ENCODE peak calls at places on chromosome 2, in four cellular contexts. Q is stomach, N is prostate gland, M is heart right ventricle. C is an unnamed sample. For H3K4me1, the result is how much of the 10 kb centered on the place peaks cover.

GRCh38 chr2:105590780-105591660 is 153.7 kb upstream of the NCK2 start:
- DNase-seq in Q (no peak), N (no peak), M (no peak), C (no peak)

GRCh38 chr2:66439291-66440010 is 4.5 kb downstream of the MEIS1 start:
- DNase-seq in Q (no peak), N (no peak), M (peak), C (no peak)

GRCh38 chr2:10504370-10504993 is 56.4 kb upstream of the ODC1 start:
- DNase-seq in Q (peak), N (no peak), M (no peak), C (no peak)

GRCh38 chr2:133362061-133362476 is 206.2 kb downstream of the NCKAP5 start:
- DNase-seq in Q (no peak), N (no peak), M (no peak), C (no peak)

GRCh38 chr2:171602352-171602751 is 80.1 kb downstream of the CYBRD1 start:
- DNase-seq in Q (no peak), N (no peak), M (no peak), C (no peak)

GRCh38 chr2:46487667-46488333 is 8.4 kb downstream of the TMEM247 start:
- DNase-seq in Q (no peak), N (no peak), M (peak), C (no peak)

GRCh38 chr2:64402876-64403275 is 51.1 kb upstream of the LGALSL start:
- DNase-seq in Q (no peak), N (no peak), M (no peak), C (no peak)

GRCh38 chr2:94869131-94869530 is 2.1 kb upstream of the TEKT4 start:
- DNase-seq in Q (no peak), N (no peak), M (no peak), C (peak)

GRCh38 chr2:25041307-25041927 is 459 bp upstream of the EFR3B start:
- DNase-seq in Q (peak), N (peak), M (peak), C (peak)

GRCh38 chr2:120315367-120316033 is 30.4 kb upstream of the INHBB start:
- DNase-seq in Q (no peak), N (no peak), M (no peak), C (no peak)

GRCh38 chr2:9004338-9005204 is 1.1 kb upstream of the MBOAT2 start:
- DNase-seq in Q (no peak), N (no peak), M (no peak), C (no peak)

GRCh38 chr2:67564076-67564475 is 166.9 kb downstream of the ETAA1 start:
- DNase-seq in Q (no peak), N (no peak), M (no peak), C (no peak)

GRCh38 chr2:181615086-181615635 is 41.7 kb downstream of the CERKL start:
- DNase-seq in Q (no peak), N (no peak), M (no peak), C (no peak)

GRCh38 chr2:174522553-174522952 is 35.7 kb upstream of the GPR155 start:
- DNase-seq in Q (no peak), N (no peak), M (no peak), C (no peak)

GRCh38 chr2:165839610-165840009 is 45.6 kb upstream of the GALNT3 start:
- DNase-seq in Q (no peak), N (no peak), M (no peak), C (no peak)

GRCh38 chr2:191846787-191847620 is at the start of gene CAVIN2:
- DNase-seq in Q (peak), N (peak), M (peak), C (peak)

GRCh38 chr2:235908826-235909225 is 259.4 kb downstream of the GBX2 start:
- DNase-seq in Q (no peak), N (no peak), M (no peak), C (no peak)

GRCh38 chr2:43467889-43468288 is 127.9 kb downstream of the THADA start:
- DNase-seq in Q (no peak), N (no peak), M (no peak), C (no peak)

GRCh38 chr2:176093145-176093888 is 796 bp downstream of the HOXD13 start:
- DNase-seq in Q (peak), N (no peak), M (no peak), C (no peak)

GRCh38 chr2:102940684-102941083 is 178.9 kb downstream of the TMEM182 start:
- DNase-seq in Q (no peak), N (peak), M (no peak), C (no peak)

GRCh38 chr2:181077128-181077709 is 96.8 kb downstream of the UBE2E3 start:
- DNase-seq in Q (no peak), N (no peak), M (no peak), C (no peak)

GRCh38 chr2:199869227-199869541 is 18.2 kb upstream of the FTCDNL1 start:
- DNase-seq in Q (no peak), N (no peak), M (no peak), C (no peak)

GRCh38 chr2:132670104-132670960 is at the start of gene LYPD1:
- DNase-seq in Q (no peak), N (no peak), M (peak), C (peak)

GRCh38 chr2:43034921-43035320 is 191.5 kb downstream of the ZFP36L2 start:
- DNase-seq in Q (no peak), N (no peak), M (no peak), C (no peak)

GRCh38 chr2:134917958-134918517 is 584 bp upstream of the CCNT2 start:
- DNase-seq in Q (peak), N (peak), M (no peak), C (no peak)

GRCh38 chr2:48452108-48452507 is 77.8 kb upstream of the STON1 start:
- DNase-seq in Q (no peak), N (no peak), M (no peak), C (no peak)

GRCh38 chr2:206275274-206276160 is 1.1 kb downstream of the ZDBF2 start:
- DNase-seq in Q (no peak), N (no peak), M (no peak), C (no peak)

GRCh38 chr2:118805061-118805690 is 42.3 kb downstream of the EN1 start:
- DNase-seq in Q (no peak), N (no peak), M (no peak), C (no peak)

GRCh38 chr2:8421658-8422499 is 260.0 kb upstream of the ID2 start:
- DNase-seq in Q (no peak), N (no peak), M (no peak), C (no peak)

GRCh38 chr2:131077182-131077846 is 15.9 kb downstream of the FAM168B start:
- DNase-seq in Q (peak), N (no peak), M (no peak), C (no peak)

GRCh38 chr2:218964041-218964771 is 4.7 kb downstream of the CDK5R2 start:
- DNase-seq in Q (no peak), N (no peak), M (no peak), C (no peak)
- H3K4me3 ChIP-seq in Q (no peak), N (no peak), M (no peak), C (no peak)

DNA sequence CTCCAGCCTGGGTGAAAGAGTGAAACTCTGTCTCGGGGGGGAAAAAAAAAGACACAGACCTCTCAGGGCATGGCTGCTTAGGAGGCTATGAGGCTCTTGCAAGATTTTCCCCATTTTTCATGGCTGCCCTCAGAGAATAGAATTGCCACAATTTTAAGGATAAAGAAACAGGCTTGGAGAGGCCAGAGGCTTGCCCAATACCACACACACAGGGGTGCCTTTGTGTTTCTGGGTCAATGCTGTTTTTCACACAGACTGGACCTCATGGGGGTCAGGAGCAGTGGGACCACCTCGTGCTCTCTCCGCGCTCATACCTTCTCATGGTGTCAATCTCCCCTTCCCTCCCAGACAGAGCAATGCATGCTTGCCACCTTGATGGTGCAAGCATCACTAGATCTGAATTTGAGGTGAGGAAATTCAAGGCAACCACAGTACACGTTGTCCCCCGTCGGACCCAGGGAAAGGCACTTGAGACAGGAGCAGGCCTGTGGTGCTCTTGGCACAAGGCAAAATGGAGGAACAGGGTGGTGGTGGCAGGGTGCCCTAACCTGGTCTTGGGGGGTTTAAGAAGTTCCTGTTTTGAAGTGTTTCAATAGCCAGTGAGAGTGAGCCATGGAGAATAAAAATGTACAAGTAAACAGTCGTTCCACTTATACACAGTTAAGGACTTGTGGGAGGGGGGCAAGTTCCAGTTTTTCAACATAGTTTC is 65.6 kb upstream of the ST3GAL5 start:
- DNase-seq in Q (no peak), N (peak), M (no peak), C (no peak)
- H3K27ac ChIP-seq in Q (no peak), N (peak), M (no peak), C (no peak)

GRCh38 chr2:26772064-26773001 is 8.2 kb downstream of the SLC35F6 start:
- DNase-seq in Q (peak), N (peak), M (peak), C (no peak)
- H3K4me1 ChIP-seq in Q (half or more), N (under half), M (half or more), C (under half)

GRCh38 chr2:19351914-19352697 is 6.3 kb downstream of the OSR1 start:
- DNase-seq in Q (no peak), N (no peak), M (peak), C (no peak)
- H3K4me3 ChIP-seq in Q (peak), N (no peak), M (no peak), C (no peak)

C was measured in RWPE2.